ENCODE peak calls at places on chromosome 20, in ten cellular contexts. L, K, N, T, J, O, V, A, W and G are unnamed samples.

GRCh38 chr20:9236408-9236912 is 167.6 kb downstream of the PLCB4 start:
- DNase-seq in K (no peak), A (peak; percentile 14), J (no peak), T (no peak), L (no peak), O (no peak), V (no peak), N (no peak), W (no peak), G (no peak)

GRCh38 chr20:57735831-57736737 is 26.3 kb upstream of the PMEPA1 start:
- DNase-seq in V (no peak), K (no peak), O (no peak), N (no peak), W (no peak), A (no peak), T (no peak), L (no peak), J (no peak), G (no peak)

GRCh38 chr20:38217791-38218565 is 42.6 kb downstream of the KIAA1755 start:
- DNase-seq in K (peak; percentile 57), N (no peak), J (peak; percentile 20), V (no peak), O (no peak), A (peak; percentile 63), L (no peak), T (peak; percentile 17), W (peak; percentile 36), G (no peak)

GRCh38 chr20:3248167-3248992 is 9.4 kb upstream of the SLC4A11 start:
- DNase-seq in A (no peak), W (no peak), O (peak; percentile 42), T (no peak), N (no peak), J (peak; percentile 74), V (no peak), L (peak; percentile 30), K (peak; percentile 38), G (no peak)

GRCh38 chr20:57123139-57123903 is 143.1 kb downstream of the BMP7 start:
- DNase-seq in W (no peak), N (no peak), O (no peak), J (no peak), T (no peak), V (no peak), A (no peak), K (no peak), L (no peak), G (no peak)

GRCh38 chr20:43363506-43363905 is 94.2 kb upstream of the SRSF6 start:
- DNase-seq in T (no peak), W (no peak), N (no peak), O (no peak), K (no peak), V (no peak), J (no peak), L (no peak), A (no peak), G (no peak)

GRCh38 chr20:32775240-32775991 is 13.2 kb downstream of the DNMT3B start:
- DNase-seq in V (no peak), O (no peak), T (no peak), J (no peak), W (no peak), N (no peak), L (no peak), K (no peak), A (no peak), G (no peak)

GRCh38 chr20:7841967-7842301 is 98.3 kb downstream of the HAO1 start:
- DNase-seq in A (no peak), L (no peak), K (peak; percentile 93), W (no peak), T (no peak), O (no peak), V (peak; percentile 22), N (no peak), J (no peak), G (no peak)

GRCh38 chr20:52621401-52621800 is 350.8 kb upstream of the TSHZ2 start:
- DNase-seq in J (no peak), O (no peak), A (no peak), W (no peak), V (no peak), L (no peak), K (no peak), T (no peak), N (no peak), G (no peak)

GRCh38 chr20:63976980-63977391 is 2.5 kb downstream of the SAMD10 start:
- DNase-seq in J (peak; percentile 79), W (no peak), O (no peak), L (no peak), T (no peak), A (peak; percentile 9), K (no peak), V (no peak), N (no peak), G (no peak)

GRCh38 chr20:63215101-63216040 is 560 bp downstream of the YTHDF1 start:
- DNase-seq in O (no peak), V (no peak), J (no peak), L (peak; percentile 33), N (no peak), K (peak; percentile 66), A (peak; percentile 81), T (peak; percentile 23), W (no peak), G (no peak)

GRCh38 chr20:36465109-36466080 is 75.9 kb upstream of the MYL9 start:
- DNase-seq in J (no peak), O (peak; percentile 35), L (peak; percentile 34), K (peak; percentile 44), W (peak; percentile 79), N (no peak), V (peak; percentile 63), A (no peak), T (peak; percentile 62), G (no peak)

GRCh38 chr20:21632654-21633053 is 72.8 kb upstream of the PAX1 start:
- DNase-seq in V (no peak), K (no peak), W (no peak), T (no peak), A (no peak), N (no peak), O (no peak), L (no peak), J (no peak), G (no peak)

GRCh38 chr20:39799366-39799965 is 837.3 kb downstream of the DHX35 start:
- DNase-seq in N (no peak), V (no peak), A (no peak), W (no peak), T (no peak), O (no peak), L (no peak), K (no peak), J (no peak), G (no peak)
- H3K27ac ChIP-seq in N (no peak overlapping the region), V (no peak overlapping the region), A (no peak overlapping the region), W (no peak overlapping the region), T (no peak overlapping the region), O (no peak overlapping the region), L (no peak overlapping the region), K (no peak overlapping the region), J (no peak overlapping the region), G (peak overlapping the region; percentile 60)

DNA sequence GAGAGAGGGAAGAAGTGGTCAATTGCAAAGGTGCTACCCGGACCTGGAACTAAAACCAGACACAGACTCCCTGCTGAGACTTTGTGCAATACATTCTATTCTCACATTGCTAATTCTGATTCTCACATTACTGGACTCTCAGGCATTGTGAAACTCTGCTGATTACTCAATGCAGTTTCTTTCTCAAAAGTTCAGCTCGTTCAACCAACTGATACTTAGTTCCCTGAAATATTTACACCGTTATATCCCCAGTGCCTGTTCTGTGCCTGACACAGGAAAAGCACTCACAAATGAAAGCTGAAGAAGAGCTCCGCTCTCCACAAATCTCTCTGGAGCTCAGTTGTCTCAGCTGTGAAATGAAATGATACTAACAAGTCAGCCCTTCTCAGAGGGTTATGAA is 503 bp upstream of the SLPI start:
- DNase-seq in K (no peak), J (no peak), N (peak; percentile 46), A (no peak), L (no peak), O (no peak), W (no peak), T (no peak), V (no peak), G (no peak)
- TF ChIP-seq POLR2AphosphoS5 in K (no peak), J (no peak), N (no peak), A (no peak), L (peak; percentile 28), O (no peak), W (no peak), T (no peak), V (no peak), G (peak; percentile 45)

GRCh38 chr20:19981091-19981490 is 36.1 kb upstream of the NAA20 start:
- DNase-seq in K (peak; percentile 28), O (no peak), W (peak; percentile 45), J (no peak), N (no peak), L (no peak), A (no peak), V (no peak), T (no peak), G (no peak)
- H3K27ac ChIP-seq in K (no peak overlapping the region), O (no peak overlapping the region), W (no peak overlapping the region), J (no peak overlapping the region), N (no peak overlapping the region), L (peak overlapping the region; percentile 27), A (no peak overlapping the region), V (peak overlapping the region; percentile 89), T (no peak overlapping the region), G (peak overlapping the region; percentile 39)

DNA sequence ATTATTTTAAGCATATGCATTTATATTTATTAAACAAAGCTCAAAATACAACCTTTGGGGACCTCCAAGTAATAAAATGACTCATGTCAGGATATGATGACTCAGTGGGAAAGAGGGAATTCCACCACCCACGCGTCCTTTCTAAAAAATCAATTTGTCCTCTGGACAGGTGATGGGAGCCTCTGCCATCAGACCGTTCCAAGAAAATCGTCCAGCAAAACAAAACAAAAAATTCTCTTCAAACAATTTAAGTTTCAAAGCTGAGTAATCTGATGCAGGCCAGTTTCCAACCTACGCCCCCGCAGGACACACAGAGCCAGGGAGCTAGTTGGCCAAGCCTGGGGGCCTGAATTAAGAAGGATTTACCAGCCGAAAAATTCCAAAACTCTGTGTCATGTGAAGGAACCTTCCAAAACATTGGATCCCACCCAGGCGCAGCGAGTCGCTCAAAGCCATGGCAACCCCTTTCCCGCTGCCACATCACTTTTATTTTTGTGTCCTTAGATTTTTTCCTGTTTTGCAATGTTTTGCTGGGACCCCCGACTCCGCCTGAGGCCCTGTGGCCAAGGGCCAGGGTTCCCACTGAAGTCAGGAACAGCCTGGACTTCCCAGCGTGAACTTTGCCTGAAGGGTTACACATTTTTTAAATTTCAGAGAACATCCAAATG is 95.3 kb downstream of the NFATC2 start:
- DNase-seq in W (peak; percentile 86), O (no peak), K (peak; percentile 95), J (peak; percentile 40), T (peak; percentile 44), L (no peak), V (peak; percentile 54), A (no peak), N (peak; percentile 28), G (peak; percentile 84)
- TF ChIP-seq POLR2AphosphoS5 in W (peak; percentile 31), O (no peak), K (peak; percentile 8), J (peak; percentile 24), T (peak; percentile 39), L (peak; percentile 20), V (no peak), A (no peak), N (peak; percentile 54), G (peak; percentile 22)